ENCODE peak calls at places on chromosomes 7 and 10, in ten cellular contexts. Z is mesenchymal stem cell; N is transverse colon; D is CD8-positive, alpha-beta memory T cell; L is pancreas; H is A549; P is left ventricle myocardium inferior; C is brain microvascular endothelial cell; J is dorsolateral prefrontal cortex; W is IMR-90. I is an unnamed sample.

GRCh38 chr10:116444527-116445142 is 17.0 kb downstream of the PNLIPRP3 start:
- DNase-seq in L (no peak), H (peak), J (no peak), Z (peak), C (peak), N (no peak), D (no peak), W (peak), P (no peak), I (peak)

GRCh38 chr7:105876091-105876963 is at the start of gene ATXN7L1:
- DNase-seq in P (peak), N (peak), L (peak), J (peak), H (peak), C (peak), W (peak), Z (peak), D (peak), I (peak)

GRCh38 chr7:123594813-123595241 is 6.8 kb upstream of the ASB15 start:
- DNase-seq in Z (peak), W (no peak), N (peak), D (no peak), L (no peak), C (peak), P (no peak), J (no peak), H (no peak), I (peak)

GRCh38 chr7:2399848-2400587 is 3.4 kb upstream of the CHST12 start:
- DNase-seq in N (peak), H (peak), C (peak), L (peak), J (no peak), P (peak), D (peak), Z (peak), W (peak), I (peak)

GRCh38 chr7:149853157-149853556 is 15.0 kb downstream of the ZNF862 start:
- DNase-seq in P (no peak), H (no peak), D (no peak), L (no peak), J (no peak), N (no peak), W (peak), C (no peak), Z (no peak), I (no peak)

GRCh38 chr7:82050792-82051191 is 280.9 kb upstream of the HGF start:
- DNase-seq in L (no peak), D (no peak), C (peak), W (peak), H (peak), P (no peak), N (no peak), J (no peak), Z (peak), I (no peak)

GRCh38 chr10:28125701-28126100 is 126.8 kb upstream of the ODAD2 start:
- DNase-seq in D (no peak), Z (peak), P (no peak), C (peak), H (no peak), W (peak), J (no peak), L (no peak), N (no peak), I (no peak)

GRCh38 chr10:98273454-98273850 is 5.5 kb upstream of the LOXL4 start:
- DNase-seq in C (no peak), W (no peak), D (no peak), H (no peak), N (no peak), P (no peak), J (no peak), L (no peak), Z (no peak), I (no peak)

GRCh38 chr7:65475734-65476319 is 102.2 kb downstream of the ZNF92 start:
- DNase-seq in P (no peak), H (no peak), N (peak), J (no peak), Z (no peak), W (no peak), C (no peak), D (peak), L (no peak), I (peak)

GRCh38 chr7:21367081-21367480 is 60.8 kb upstream of the SP4 start:
- DNase-seq in P (no peak), J (no peak), Z (no peak), N (no peak), L (no peak), C (no peak), H (peak), W (no peak), D (no peak), I (peak)

GRCh38 chr7:136953386-136953785 is 84.9 kb downstream of the CHRM2 start:
- DNase-seq in C (peak), J (no peak), P (no peak), W (peak), H (no peak), Z (peak), N (no peak), D (no peak), L (no peak), I (no peak)

GRCh38 chr7:101678713-101679112 is 49.6 kb upstream of the MYL10 start:
- DNase-seq in W (peak), L (no peak), Z (peak), C (peak), D (no peak), N (no peak), H (no peak), P (no peak), J (no peak), I (no peak)

GRCh38 chr7:391961-392524 is 102.1 kb downstream of the FOXL3 start:
- DNase-seq in N (no peak), H (no peak), L (peak), J (peak), C (no peak), Z (no peak), P (peak), D (no peak), W (no peak), I (no peak)

GRCh38 chr10:104297697-104298660 is 29.0 kb downstream of the GSTO2 start:
- DNase-seq in H (no peak), J (no peak), L (no peak), C (peak), P (peak), W (peak), N (no peak), D (no peak), Z (no peak), I (no peak)

GRCh38 chr10:112585960-112586359 is 138.9 kb downstream of the VTI1A start:
- DNase-seq in C (no peak), J (no peak), L (no peak), P (no peak), Z (peak), D (no peak), N (no peak), H (no peak), W (no peak), I (no peak)

GRCh38 chr10:102233997-102234396 is 7.3 kb downstream of the PITX3 start:
- DNase-seq in Z (no peak), C (no peak), D (no peak), H (no peak), L (no peak), P (no peak), J (no peak), N (no peak), W (no peak), I (no peak)

GRCh38 chr10:102230861-102231356 is 4.8 kb downstream of the ELOVL3 start:
- DNase-seq in J (no peak), W (no peak), C (no peak), Z (no peak), L (peak), H (peak), P (peak), D (peak), N (peak), I (peak)

GRCh38 chr10:102229810-102230263 is 3.7 kb downstream of the ELOVL3 start:
- DNase-seq in W (peak), C (peak), D (peak), N (peak), H (peak), L (peak), J (peak), P (peak), Z (peak), I (peak)

GRCh38 chr10:102230264-102230860 is 4.3 kb downstream of the ELOVL3 start:
- DNase-seq in D (peak), W (peak), C (peak), Z (peak), N (peak), H (peak), L (peak), P (peak), J (no peak), I (no peak)

DNA sequence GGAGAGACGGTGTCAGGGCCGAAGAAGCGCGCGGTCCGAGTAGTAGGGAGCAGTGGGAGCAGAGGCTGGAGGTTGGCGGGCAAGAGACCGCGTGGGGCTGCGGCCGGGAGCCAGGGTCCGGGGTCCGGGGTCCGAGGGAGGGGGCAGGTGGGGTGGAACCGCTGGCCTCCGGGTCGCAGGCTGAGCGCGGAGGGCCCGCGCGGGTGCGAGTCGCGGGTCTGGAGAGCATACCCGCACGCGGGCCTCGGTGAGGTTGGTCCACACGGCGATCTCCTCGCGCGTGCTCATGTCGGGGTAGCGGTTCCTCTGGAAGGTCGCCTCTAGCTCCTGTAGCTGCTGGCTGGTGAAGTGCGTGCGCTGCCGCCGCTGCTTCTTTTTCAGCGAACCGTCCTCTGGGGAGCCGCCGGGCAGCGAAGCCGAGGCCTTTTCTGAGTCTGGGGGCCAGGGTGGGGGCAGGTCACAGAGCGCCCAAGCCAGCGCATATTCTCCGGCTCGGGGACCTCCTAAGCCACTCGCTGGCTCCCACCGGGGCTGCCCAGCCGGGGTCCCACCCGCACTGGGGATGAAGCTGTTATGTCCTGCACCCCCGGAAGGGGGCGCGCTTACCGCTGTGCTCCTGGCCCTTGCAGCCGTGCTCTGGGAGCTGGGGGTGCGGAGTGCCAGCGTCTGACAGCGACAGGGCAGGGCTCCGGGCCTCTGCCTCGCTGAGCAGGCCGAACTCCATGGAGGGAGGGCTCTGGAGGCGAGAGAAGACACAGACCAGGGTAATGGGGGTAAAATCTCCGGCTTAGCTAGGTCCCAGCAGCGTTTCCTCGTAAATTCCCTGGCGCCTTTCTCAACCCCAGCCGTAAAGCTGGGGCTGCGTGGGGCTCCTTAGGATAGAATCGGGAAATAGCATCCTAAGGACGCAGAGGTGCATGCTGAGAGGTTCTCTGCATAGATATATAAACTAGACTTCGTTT is 5.5 kb downstream of the ELOVL3 start:
- DNase-seq in L (peak), W (no peak), P (peak), C (no peak), J (no peak), N (peak), H (peak), D (peak), Z (peak), I (peak)
- H3K4me3 ChIP-seq in L (peak), W (no peak), P (peak), C (peak), J (peak), N (peak), H (peak), D (peak), Z (peak), I (peak)

GRCh38 chr10:93378039-93378438 is 104.1 kb downstream of the MYOF start:
- DNase-seq in Z (no peak), P (no peak), N (no peak), D (no peak), J (no peak), H (no peak), W (no peak), L (no peak), C (no peak), I (no peak)
- H3K27ac ChIP-seq in Z (peak), P (no peak), N (peak), D (no peak), J (no peak), H (peak), W (peak), L (no peak), C (no peak), I (no peak)

GRCh38 chr7:28573751-28574295 is 161.5 kb downstream of the CREB5 start:
- DNase-seq in P (no peak), J (no peak), N (no peak), Z (peak), H (no peak), L (no peak), C (no peak), W (peak), D (no peak), I (no peak)
- H3K4me3 ChIP-seq in P (no peak), J (no peak), N (no peak), Z (no peak), H (no peak), L (no peak), C (no peak), W (no peak), D (no peak), I (no peak)

GRCh38 chr7:94348142-94348541 is 46.6 kb upstream of the COL1A2 start:
- DNase-seq in H (no peak), D (no peak), W (peak), N (peak), Z (peak), P (no peak), L (no peak), J (no peak), C (peak), I (no peak)
- H3K27ac ChIP-seq in H (no peak), D (no peak), W (peak), N (peak), Z (peak), P (peak), L (no peak), J (no peak), C (peak), I (no peak)